ENCODE peak calls at places on chromosomes 7 and 10, in eight cellular contexts. T is esophagus squamous epithelium; W is mesothelial cell of epicardium; F is CD4-positive, alpha-beta T cell; J is CD8-positive, alpha-beta T cell; S is GM23338; C is cardiac muscle cell; O is pancreas. I is an unnamed sample.
A peak's percentile ranks its signal among the peaks of the same experiment; 100 is the strongest.

GRCh38 chr10:4353964-4354363 is 472.0 kb upstream of the AKR1E2 start:
- DNase-seq in T (no peak), W (no peak), F (no peak), J (no peak), S (no peak), C (no peak), O (no peak), I (no peak)

GRCh38 chr7:88402529-88402928 is 95.8 kb upstream of the STEAP4 start:
- DNase-seq in T (no peak), W (no peak), F (no peak), J (no peak), S (no peak), C (no peak), O (no peak), I (no peak)

GRCh38 chr7:12119638-12120303 is 91.3 kb upstream of the TMEM106B start:
- DNase-seq in T (no peak), W (no peak), F (no peak), J (no peak), S (peak; percentile 57), C (no peak), O (no peak), I (no peak)

GRCh38 chr10:46220872-46221538 is 65.8 kb upstream of the ANTXRL start:
- DNase-seq in T (no peak), W (no peak), F (no peak), J (no peak), S (peak; percentile 22), C (no peak), O (no peak), I (no peak)

GRCh38 chr7:44163591-44163990 is 22.5 kb upstream of the MYL7 start:
- DNase-seq in T (no peak), W (no peak), F (no peak), J (no peak), S (no peak), C (no peak), O (no peak), I (no peak)

GRCh38 chr7:711967-712600 is 14.4 kb upstream of the DNAAF5 start:
- DNase-seq in T (no peak), W (no peak), F (no peak), J (peak; percentile 20), S (peak; percentile 45), C (peak; percentile 36), O (no peak), I (peak; percentile 53)

GRCh38 chr7:12297283-12297682 is 86.2 kb downstream of the TMEM106B start:
- DNase-seq in T (no peak), W (no peak), F (no peak), J (no peak), S (no peak), C (no peak), O (no peak), I (no peak)

GRCh38 chr7:99829520-99830160 is 1.8 kb downstream of the CYP3A43 start:
- DNase-seq in T (no peak), W (no peak), F (no peak), J (no peak), S (no peak), C (no peak), O (no peak), I (no peak)

GRCh38 chr7:47557986-47558670 is 23.8 kb downstream of the TNS3 start:
- DNase-seq in T (no peak), W (no peak), F (no peak), J (no peak), S (peak; percentile 43), C (no peak), O (no peak), I (no peak)

GRCh38 chr7:150321788-150322113 is 1.4 kb upstream of the LRRC61 start:
- DNase-seq in T (no peak), W (no peak), F (no peak), J (no peak), S (no peak), C (no peak), O (no peak), I (no peak)

GRCh38 chr7:1225462-1226154 is 7.1 kb upstream of the UNCX start:
- DNase-seq in T (no peak), W (no peak), F (peak; percentile 32), J (peak; percentile 64), S (peak; percentile 67), C (peak; percentile 60), O (no peak), I (peak; percentile 87)

GRCh38 chr7:98168181-98168903 is 42.9 kb upstream of the BHLHA15 start:
- DNase-seq in T (no peak), W (no peak), F (peak; percentile 53), J (peak; percentile 66), S (peak; percentile 87), C (peak; percentile 81), O (peak; percentile 77), I (peak; percentile 91)

GRCh38 chr7:2202361-2202761 is 30.4 kb downstream of the MAD1L1 start:
- DNase-seq in T (no peak), W (no peak), F (no peak), J (no peak), S (peak; percentile 23), C (no peak), O (no peak), I (no peak)

GRCh38 chr7:128940494-128941322 is 3.0 kb downstream of the IRF5 start:
- DNase-seq in T (peak; percentile 28), W (no peak), F (no peak), J (no peak), S (no peak), C (no peak), O (no peak), I (peak; percentile 92)

GRCh38 chr7:47485640-47486435 is 96.1 kb downstream of the TNS3 start:
- DNase-seq in T (no peak), W (no peak), F (no peak), J (no peak), S (no peak), C (no peak), O (peak; percentile 90), I (no peak)

GRCh38 chr10:95229724-95230627 is 35.9 kb downstream of the ACSM6 start:
- DNase-seq in T (no peak), W (no peak), F (no peak), J (no peak), S (peak; percentile 89), C (no peak), O (no peak), I (no peak)

GRCh38 chr7:100951172-100951571 is 1.8 kb downstream of the MUC3A start:
- DNase-seq in T (no peak), W (no peak), F (no peak), J (no peak), S (peak; percentile 97), C (peak; percentile 22), O (no peak), I (no peak)

GRCh38 chr7:44073664-44074348 is 8.4 kb upstream of the PGAM2 start:
- DNase-seq in T (peak; percentile 55), W (no peak), F (no peak), J (peak; percentile 62), S (peak; percentile 52), C (no peak), O (peak; percentile 72), I (peak; percentile 67)

GRCh38 chr7:104900525-104900924 is 113.5 kb upstream of the KMT2E start:
- DNase-seq in T (no peak), W (no peak), F (no peak), J (no peak), S (no peak), C (no peak), O (no peak), I (no peak)

GRCh38 chr7:691361-692045 is 35.0 kb upstream of the DNAAF5 start:
- DNase-seq in T (no peak), W (no peak), F (no peak), J (no peak), S (no peak), C (no peak), O (no peak), I (no peak)

GRCh38 chr10:5684971-5685763 is 529 bp downstream of the TASOR2 start:
- DNase-seq in T (no peak), W (peak; percentile 30), F (peak; percentile 55), J (peak; percentile 59), S (peak; percentile 81), C (peak; percentile 83), O (peak; percentile 60), I (peak; percentile 59)
- TF ChIP-seq CTCF in T (peak; percentile 38), W (no peak), F (peak; percentile 56), J (peak; percentile 21), S (peak; percentile 51), C (peak; percentile 68), O (no peak), I (peak; percentile 62)

DNA sequence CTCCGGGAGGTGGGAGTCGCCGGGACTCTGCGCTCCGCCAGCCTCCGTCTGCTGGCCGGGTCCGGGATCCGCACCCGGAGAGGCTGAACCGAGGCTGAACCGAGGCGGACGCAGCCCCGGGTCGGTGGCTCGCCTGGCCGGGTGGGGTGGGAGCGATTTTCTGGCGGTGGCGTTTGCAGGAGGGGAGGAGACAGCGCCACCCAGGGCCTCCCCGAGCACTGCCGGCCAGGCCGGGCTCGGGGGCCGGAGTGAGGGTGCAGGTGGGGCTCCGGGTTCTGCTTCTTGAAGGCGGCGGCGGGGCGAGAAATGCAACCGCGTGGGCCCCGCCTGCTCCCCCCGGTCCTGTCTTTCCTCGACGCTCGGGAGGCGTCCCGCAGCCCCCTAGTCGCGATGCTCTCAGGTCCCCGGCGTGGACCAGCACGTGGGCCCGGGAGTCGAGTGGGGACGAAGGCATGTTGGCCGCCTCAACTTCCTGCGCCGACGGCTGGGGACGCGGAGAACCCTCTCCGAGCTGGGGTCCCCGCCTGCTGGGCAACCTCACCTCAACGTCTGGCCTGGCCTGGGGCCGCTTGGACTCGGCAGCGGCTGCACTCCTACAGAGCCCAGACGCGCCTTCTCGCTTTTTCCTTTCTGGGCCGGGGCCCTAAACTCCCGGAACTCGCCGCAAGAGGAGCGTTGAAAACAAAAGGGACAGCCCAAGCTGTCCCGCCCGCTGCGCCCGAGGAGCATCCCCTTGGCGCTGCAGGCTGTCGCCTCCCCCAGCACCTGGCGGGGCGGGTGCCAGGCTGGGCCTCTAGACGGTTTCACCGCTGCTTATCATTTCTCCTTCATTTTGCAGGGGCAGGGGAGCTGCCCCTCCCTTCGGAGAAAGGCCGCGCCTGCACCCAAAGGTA is 25.2 kb upstream of the VAX1 start:
- DNase-seq in T (no peak), W (no peak), F (no peak), J (no peak), S (peak; percentile 81), C (peak; percentile 51), O (no peak), I (no peak)
- TF ChIP-seq CTCF in T (no peak), W (no peak), F (no peak), J (no peak), S (peak; percentile 24), C (no peak), O (no peak), I (no peak)

DNA sequence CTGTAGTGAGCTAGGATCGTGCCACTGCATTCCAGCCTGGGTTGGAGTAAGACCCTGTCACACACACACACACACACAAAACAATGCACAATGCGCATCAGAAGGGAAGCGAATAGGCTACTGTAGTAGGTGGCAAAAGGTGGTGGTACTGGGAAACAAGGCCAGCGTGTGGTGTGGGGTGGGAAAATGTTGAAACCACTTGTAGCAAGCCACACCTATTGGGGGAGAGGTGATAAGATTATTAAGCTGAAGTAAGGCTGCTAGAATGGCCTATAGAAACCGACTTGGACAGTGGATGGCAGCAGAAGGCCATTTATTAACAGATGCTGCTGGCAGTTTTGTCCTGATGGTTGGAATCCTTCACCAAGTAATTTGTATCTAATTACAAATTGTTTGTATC is 7.2 kb upstream of the CHCHD1 start:
- DNase-seq in T (no peak), W (no peak), F (no peak), J (no peak), S (no peak), C (peak; percentile 64), O (no peak), I (no peak)
- TF ChIP-seq CTCF in T (no peak), W (no peak), F (no peak), J (no peak), S (no peak), C (no peak), O (no peak), I (peak; percentile 35)

GRCh38 chr10:104208730-104209129 is 23.4 kb downstream of the CFAP43 start:
- DNase-seq in T (no peak), W (no peak), F (no peak), J (no peak), S (no peak), C (no peak), O (no peak), I (no peak)

GRCh38 chr10:104209575-104210198 is 22.5 kb downstream of the CFAP43 start:
- DNase-seq in T (no peak), W (no peak), F (peak; percentile 27), J (peak; percentile 45), S (peak; percentile 79), C (peak; percentile 56), O (peak; percentile 40), I (peak; percentile 48)
- TF ChIP-seq CTCF in T (peak; percentile 58), W (peak; percentile 38), F (peak; percentile 70), J (peak; percentile 54), S (peak; percentile 73), C (peak; percentile 66), O (peak; percentile 20), I (peak; percentile 53)

I was measured in GM13977.